ENCODE peak calls at places on chromosomes 16 and 17, in five cellular contexts. One of them, this sample, is unnamed.

GRCh38 chr17:47948706-47949196 is 7.4 kb downstream of the PNPO start:
- DNase-seq in nephron progenitor cell: no peak
- DNase-seq in endothelial cell: no peak
- DNase-seq in upper lobe of right lung: no peak
- DNase-seq in lower leg skin: no peak
- DNase-seq in this sample: no peak

GRCh38 chr17:72333570-72333969 is 212.8 kb downstream of the SOX9 start:
- DNase-seq in nephron progenitor cell: no peak
- DNase-seq in endothelial cell: no peak
- DNase-seq in upper lobe of right lung: no peak
- DNase-seq in lower leg skin: no peak
- DNase-seq in this sample: no peak

GRCh38 chr17:73172252-73172651 is 7.4 kb downstream of the SSTR2 start:
- DNase-seq in nephron progenitor cell: no peak
- DNase-seq in endothelial cell: no peak
- DNase-seq in upper lobe of right lung: no peak
- DNase-seq in lower leg skin: no peak
- DNase-seq in this sample: no peak

GRCh38 chr16:10888320-10888937 is 11.4 kb downstream of the CIITA start:
- DNase-seq in nephron progenitor cell: no peak
- DNase-seq in endothelial cell: no peak
- DNase-seq in upper lobe of right lung: peak; percentile 73
- DNase-seq in lower leg skin: no peak
- DNase-seq in this sample: no peak

GRCh38 chr16:60310836-60311445 is 1576.8 kb upstream of the GOT2 start:
- DNase-seq in nephron progenitor cell: no peak
- DNase-seq in endothelial cell: no peak
- DNase-seq in upper lobe of right lung: no peak
- DNase-seq in lower leg skin: no peak
- DNase-seq in this sample: no peak

GRCh38 chr17:73595068-73595865 is 49.0 kb downstream of the SDK2 start:
- DNase-seq in nephron progenitor cell: peak; percentile 69
- DNase-seq in endothelial cell: peak; percentile 47
- DNase-seq in upper lobe of right lung: peak; percentile 71
- DNase-seq in lower leg skin: no peak
- DNase-seq in this sample: peak; percentile 51

GRCh38 chr17:73305845-73306836 is 5.7 kb downstream of the CDC42EP4 start:
- DNase-seq in nephron progenitor cell: no peak
- DNase-seq in endothelial cell: no peak
- DNase-seq in upper lobe of right lung: no peak
- DNase-seq in lower leg skin: no peak
- DNase-seq in this sample: no peak

GRCh38 chr16:369866-370436 is 387 bp downstream of the MRPL28 start:
- DNase-seq in nephron progenitor cell: no peak
- DNase-seq in endothelial cell: peak; percentile 50
- DNase-seq in upper lobe of right lung: peak; percentile 67
- DNase-seq in lower leg skin: no peak
- DNase-seq in this sample: peak; percentile 43

GRCh38 chr17:3974138-3974687 is 10.0 kb upstream of the ATP2A3 start:
- DNase-seq in nephron progenitor cell: no peak
- DNase-seq in endothelial cell: peak; percentile 47
- DNase-seq in upper lobe of right lung: no peak
- DNase-seq in lower leg skin: no peak
- DNase-seq in this sample: no peak

GRCh38 chr16:90057738-90058173 is 19.4 kb downstream of the PRDM7 start:
- DNase-seq in nephron progenitor cell: no peak
- DNase-seq in endothelial cell: no peak
- DNase-seq in upper lobe of right lung: no peak
- DNase-seq in lower leg skin: no peak
- DNase-seq in this sample: peak; percentile 94

GRCh38 chr17:17809527-17810373 is 27.0 kb downstream of the SREBF1 start:
- DNase-seq in nephron progenitor cell: peak; percentile 83
- DNase-seq in endothelial cell: peak; percentile 79
- DNase-seq in upper lobe of right lung: peak; percentile 71
- DNase-seq in lower leg skin: no peak
- DNase-seq in this sample: peak; percentile 82

GRCh38 chr17:67974186-67974585 is 22.1 kb downstream of the C17orf58 start:
- DNase-seq in nephron progenitor cell: no peak
- DNase-seq in endothelial cell: no peak
- DNase-seq in upper lobe of right lung: no peak
- DNase-seq in lower leg skin: no peak
- DNase-seq in this sample: no peak

GRCh38 chr17:81991684-81992513 is 14.5 kb downstream of the ASPSCR1 start:
- DNase-seq in nephron progenitor cell: peak; percentile 75
- DNase-seq in endothelial cell: no peak
- DNase-seq in upper lobe of right lung: peak; percentile 97
- DNase-seq in lower leg skin: peak; percentile 53
- DNase-seq in this sample: peak; percentile 25

GRCh38 chr17:801660-802059 is 19.5 kb downstream of the MRM3 start:
- DNase-seq in nephron progenitor cell: no peak
- DNase-seq in endothelial cell: no peak
- DNase-seq in upper lobe of right lung: no peak
- DNase-seq in lower leg skin: no peak
- DNase-seq in this sample: no peak

GRCh38 chr17:41972571-41973411 is 6.2 kb downstream of the CNP start:
- DNase-seq in nephron progenitor cell: no peak
- DNase-seq in endothelial cell: no peak
- DNase-seq in upper lobe of right lung: no peak
- DNase-seq in lower leg skin: no peak
- DNase-seq in this sample: no peak

GRCh38 chr17:55089955-55090573 is 121.5 kb downstream of the STXBP4 start:
- DNase-seq in nephron progenitor cell: no peak
- DNase-seq in endothelial cell: no peak
- DNase-seq in upper lobe of right lung: no peak
- DNase-seq in lower leg skin: no peak
- DNase-seq in this sample: no peak

GRCh38 chr16:2481676-2482075 is 6.7 kb downstream of the TBC1D24 start:
- DNase-seq in nephron progenitor cell: no peak
- DNase-seq in endothelial cell: no peak
- DNase-seq in upper lobe of right lung: no peak
- DNase-seq in lower leg skin: no peak
- DNase-seq in this sample: no peak

GRCh38 chr17:17842111-17842876 is 5.5 kb upstream of the SREBF1 start:
- DNase-seq in nephron progenitor cell: no peak
- DNase-seq in endothelial cell: no peak
- DNase-seq in upper lobe of right lung: no peak
- DNase-seq in lower leg skin: no peak
- DNase-seq in this sample: no peak

GRCh38 chr17:42559076-42559475 is 2.9 kb upstream of the COASY start:
- DNase-seq in nephron progenitor cell: no peak
- DNase-seq in endothelial cell: no peak
- DNase-seq in upper lobe of right lung: no peak
- DNase-seq in lower leg skin: no peak
- DNase-seq in this sample: no peak

GRCh38 chr17:58396173-58396572 is 21.2 kb downstream of the RNF43 start:
- DNase-seq in nephron progenitor cell: no peak
- DNase-seq in endothelial cell: no peak
- DNase-seq in upper lobe of right lung: no peak
- DNase-seq in lower leg skin: no peak
- DNase-seq in this sample: no peak

GRCh38 chr17:16491703-16492612 is at the start of gene LRRC75A:
- DNase-seq in nephron progenitor cell: peak; percentile 87
- DNase-seq in endothelial cell: peak; percentile 51
- DNase-seq in upper lobe of right lung: peak; percentile 80
- DNase-seq in lower leg skin: no peak
- DNase-seq in this sample: peak; percentile 39

GRCh38 chr16:23504453-23505179 is 5.7 kb downstream of the GGA2 start:
- DNase-seq in nephron progenitor cell: no peak
- DNase-seq in endothelial cell: no peak
- DNase-seq in upper lobe of right lung: peak; percentile 81
- DNase-seq in lower leg skin: peak; percentile 65
- DNase-seq in this sample: peak; percentile 45